ENCODE peak calls at places on chromosomes 13 and 19, in six cellular contexts. Y is A549; Q is cerebellar nuclear complex; F is LoVo; S is activated CD8-positive, alpha-beta T cell treated with anti-CD3 and anti-CD28 coated beads, Interleukin-2, amount 10 ng/mL, durations not matched to agents 7 days and 5 days; N is NCI-H1694. X is an unnamed sample.

GRCh38 chr19:3062165-3063105 is at the start of gene TLE5:
- DNase-seq in Y (no peak), Q (no peak), F (peak; percentile 71), S (peak; percentile 71), N (peak; percentile 13), X (peak; percentile 81)

GRCh38 chr19:41521860-41522555 is 54.0 kb upstream of the CEACAM21 start:
- DNase-seq in Q (no peak), S (peak; percentile 64), N (no peak), F (no peak), Y (no peak), X (no peak)

GRCh38 chr13:36297600-36298338 is at the start of gene CCDC169:
- DNase-seq in N (no peak), S (peak; percentile 63), Q (no peak), F (no peak), Y (peak; percentile 42), X (peak; percentile 76)

GRCh38 chr19:6060600-6061391 is 49.5 kb downstream of the RFX2 start:
- DNase-seq in Y (no peak), F (no peak), S (peak; percentile 46), N (no peak), Q (no peak), X (peak; percentile 42)

GRCh38 chr13:98658131-98658530 is 81.2 kb upstream of the STK24 start:
- DNase-seq in F (peak; percentile 38), Y (no peak), Q (no peak), S (no peak), N (no peak), X (no peak)

GRCh38 chr19:1133471-1133929 is 29.7 kb downstream of the GPX4 start:
- DNase-seq in S (peak; percentile 74), Q (no peak), F (no peak), N (no peak), Y (peak; percentile 74), X (peak; percentile 68)

GRCh38 chr19:40799558-40800338 is 757 bp downstream of the EGLN2 start:
- DNase-seq in S (peak; percentile 54), F (no peak), Q (no peak), N (no peak), Y (no peak), X (no peak)

GRCh38 chr13:20550799-20551198 is 16.2 kb upstream of the IFT88 start:
- DNase-seq in S (no peak), N (no peak), Q (no peak), F (no peak), Y (no peak), X (no peak)

GRCh38 chr13:113064000-113064533 is 41.5 kb upstream of the F7 start:
- DNase-seq in Y (no peak), N (no peak), F (no peak), S (no peak), Q (no peak), X (no peak)

GRCh38 chr13:22800726-22801401 is 379.9 kb upstream of the SGCG start:
- DNase-seq in Y (no peak), S (no peak), N (no peak), F (no peak), Q (no peak), X (no peak)

GRCh38 chr13:106348032-106348431 is 187.4 kb downstream of the EFNB2 start:
- DNase-seq in F (peak; percentile 81), Q (no peak), Y (peak; percentile 1), N (no peak), S (no peak), X (no peak)

GRCh38 chr13:104750377-104750776 is 1684.2 kb upstream of the SLC10A2 start:
- DNase-seq in Q (no peak), Y (no peak), N (no peak), S (no peak), F (no peak), X (no peak)

GRCh38 chr19:15216363-15216762 is 15.6 kb upstream of the NOTCH3 start:
- DNase-seq in Y (no peak), F (peak; percentile 54), N (no peak), Q (no peak), S (no peak), X (no peak)

GRCh38 chr13:94303644-94304174 is 175.8 kb downstream of the DCT start:
- DNase-seq in S (no peak), N (no peak), Y (no peak), Q (no peak), F (no peak), X (no peak)

GRCh38 chr19:46481187-46481586 is 9.8 kb upstream of the PNMA8A start:
- DNase-seq in Y (no peak), F (no peak), Q (no peak), S (no peak), N (no peak), X (no peak)

GRCh38 chr13:72399351-72399750 is 328.1 kb downstream of the MZT1 start:
- DNase-seq in S (no peak), N (no peak), Y (no peak), Q (no peak), F (no peak), X (no peak)

GRCh38 chr13:50052478-50052877 is 37.2 kb downstream of the KCNRG start:
- DNase-seq in N (no peak), F (no peak), Y (no peak), S (no peak), Q (no peak), X (no peak)

GRCh38 chr19:54684537-54684936 is 21.8 kb downstream of the LILRB4 start:
- DNase-seq in S (peak; percentile 57), N (no peak), Q (no peak), Y (peak; percentile 25), F (peak; percentile 30), X (no peak)

GRCh38 chr13:76884167-76884566 is 2.0 kb downstream of the KCTD12 start:
- DNase-seq in F (no peak), Y (no peak), S (peak; percentile 27), N (no peak), Q (no peak), X (peak; percentile 57)

GRCh38 chr13:97268772-97269171 is 46.6 kb downstream of the MBNL2 start:
- DNase-seq in Q (no peak), N (no peak), Y (no peak), F (no peak), S (no peak), X (no peak)

GRCh38 chr13:28045861-28046260 is 54.5 kb downstream of the FLT3 start:
- DNase-seq in F (no peak), Y (no peak), N (no peak), Q (no peak), S (no peak), X (no peak)

GRCh38 chr13:29993716-29994488 is 143.5 kb upstream of the UBL3 start:
- DNase-seq in F (no peak), N (no peak), Y (no peak), S (no peak), Q (no peak), X (no peak)

GRCh38 chr19:40341601-40342482 is 6.4 kb downstream of the C19orf47 start:
- DNase-seq in S (no peak), N (no peak), F (no peak), Y (no peak), Q (no peak), X (no peak)

GRCh38 chr13:109840201-109840892 is 54.0 kb upstream of the IRS2 start:
- DNase-seq in S (no peak), N (no peak), Q (no peak), F (peak; percentile 42), Y (no peak), X (no peak)